ENCODE peak calls at places on chromosomes 13 and 19, in ten cellular contexts. K is OCI-LY7, Y is type B pancreatic cell, Z is adrenal gland, T is cardiac fibroblast, H is fibroblast of the aortic adventitia, D is left lung, X is A549, S is cardiac muscle cell, B is bronchial epithelial cell. G is an unnamed sample.
A peak's percentile ranks its signal among the peaks of the same experiment; 100 is the strongest.

GRCh38 chr13:74796126-74796643 is 662.0 kb upstream of the KLF12 start:
- DNase-seq in K (no peak), Y (no peak), Z (no peak), T (no peak), H (no peak), D (no peak), X (no peak), S (no peak), B (no peak), G (no peak)

GRCh38 chr13:75195479-75196111 is 286.4 kb downstream of the TBC1D4 start:
- DNase-seq in K (no peak), Y (no peak), Z (no peak), T (peak; percentile 64), H (no peak), D (no peak), X (no peak), S (peak; percentile 67), B (no peak), G (no peak)

GRCh38 chr19:16039545-16039944 is 36.8 kb upstream of the TPM4 start:
- DNase-seq in K (no peak), Y (no peak), Z (no peak), T (no peak), H (no peak), D (no peak), X (no peak), S (no peak), B (no peak), G (no peak)

GRCh38 chr19:2199215-2199614 is 35.5 kb downstream of the DOT1L start:
- DNase-seq in K (no peak), Y (no peak), Z (no peak), T (no peak), H (no peak), D (no peak), X (peak; percentile 23), S (no peak), B (no peak), G (no peak)

GRCh38 chr19:43725468-43725867 is 9.6 kb downstream of the IRGC start:
- DNase-seq in K (peak; percentile 25), Y (no peak), Z (peak; percentile 50), T (peak; percentile 17), H (no peak), D (no peak), X (no peak), S (peak; percentile 18), B (no peak), G (no peak)

GRCh38 chr19:947707-948533 is 22.1 kb downstream of the ARID3A start:
- DNase-seq in K (peak; percentile 88), Y (peak; percentile 69), Z (peak; percentile 60), T (no peak), H (no peak), D (peak; percentile 85), X (no peak), S (no peak), B (no peak), G (peak; percentile 84)

GRCh38 chr13:32426191-32426980 is 1.5 kb downstream of the N4BP2L1 start:
- DNase-seq in K (peak; percentile 79), Y (no peak), Z (no peak), T (peak; percentile 34), H (peak; percentile 9), D (no peak), X (no peak), S (no peak), B (no peak), G (peak; percentile 34)

GRCh38 chr13:28609936-28610335 is 49.0 kb upstream of the POMP start:
- DNase-seq in K (no peak), Y (no peak), Z (no peak), T (peak; percentile 56), H (peak; percentile 27), D (no peak), X (no peak), S (peak; percentile 39), B (no peak), G (no peak)

GRCh38 chr13:109610517-109610916 is 175.9 kb downstream of the IRS2 start:
- DNase-seq in K (peak; percentile 1), Y (no peak), Z (peak; percentile 34), T (peak; percentile 18), H (no peak), D (peak; percentile 40), X (peak; percentile 31), S (peak; percentile 19), B (peak; percentile 22), G (no peak)

GRCh38 chr19:28737021-28737525 is 475.9 kb downstream of the UQCRFS1 start:
- DNase-seq in K (peak; percentile 53), Y (no peak), Z (no peak), T (peak; percentile 76), H (peak; percentile 79), D (no peak), X (peak; percentile 35), S (peak; percentile 71), B (peak; percentile 1), G (no peak)

DNA sequence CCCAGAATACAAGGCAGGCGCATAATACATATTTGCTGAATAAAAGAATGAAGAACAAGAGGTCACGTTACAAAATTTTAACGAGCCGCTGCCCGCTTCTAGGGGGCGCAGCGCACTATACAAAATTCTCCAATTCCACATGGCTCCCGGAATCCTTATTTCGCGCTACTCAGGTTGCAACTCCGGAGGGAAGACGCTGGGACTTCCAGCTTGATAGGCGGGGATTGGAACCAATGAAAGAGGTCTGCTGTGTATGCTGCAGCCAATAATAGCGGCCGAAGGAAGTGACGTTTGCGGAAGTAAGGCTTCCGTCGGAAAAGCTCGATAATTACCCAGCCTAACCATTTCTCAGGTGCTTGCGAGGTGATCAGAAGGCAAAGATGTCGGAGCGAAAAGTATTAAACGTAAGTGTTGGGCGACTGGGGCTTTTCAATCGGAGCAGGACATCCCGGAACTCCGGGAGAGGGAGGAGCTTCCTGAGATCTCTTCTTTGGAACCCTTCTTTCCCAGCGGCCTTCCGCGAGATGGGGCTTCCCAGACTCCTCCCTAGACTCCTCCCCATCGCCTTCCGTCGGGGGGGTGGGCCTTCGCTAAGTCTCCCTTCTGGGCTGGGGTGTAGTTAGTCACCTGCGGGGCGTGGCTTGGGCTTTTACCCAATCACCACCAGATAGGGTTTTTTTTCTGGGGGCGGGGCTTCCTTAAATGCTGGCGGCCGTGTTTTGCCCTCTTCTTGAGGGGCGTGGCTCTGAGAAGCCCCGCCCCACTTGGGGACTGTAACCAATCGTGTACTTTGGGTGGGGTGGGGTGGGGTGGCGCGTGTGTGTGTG is at the start of gene YJU2:
- DNase-seq in K (peak; percentile 100), Y (peak; percentile 97), Z (peak; percentile 99), T (peak; percentile 100), H (peak; percentile 100), D (peak; percentile 99), X (peak; percentile 98), S (peak; percentile 100), B (peak; percentile 96), G (peak; percentile 89)
- TF ChIP-seq CTCF in K (peak; percentile 86), Y (peak; percentile 66), Z (peak; percentile 51), T (peak; percentile 48), H (peak; percentile 57), D (no peak), X (peak; percentile 47), S (peak; percentile 61), B (peak; percentile 49), G (no peak)

DNA sequence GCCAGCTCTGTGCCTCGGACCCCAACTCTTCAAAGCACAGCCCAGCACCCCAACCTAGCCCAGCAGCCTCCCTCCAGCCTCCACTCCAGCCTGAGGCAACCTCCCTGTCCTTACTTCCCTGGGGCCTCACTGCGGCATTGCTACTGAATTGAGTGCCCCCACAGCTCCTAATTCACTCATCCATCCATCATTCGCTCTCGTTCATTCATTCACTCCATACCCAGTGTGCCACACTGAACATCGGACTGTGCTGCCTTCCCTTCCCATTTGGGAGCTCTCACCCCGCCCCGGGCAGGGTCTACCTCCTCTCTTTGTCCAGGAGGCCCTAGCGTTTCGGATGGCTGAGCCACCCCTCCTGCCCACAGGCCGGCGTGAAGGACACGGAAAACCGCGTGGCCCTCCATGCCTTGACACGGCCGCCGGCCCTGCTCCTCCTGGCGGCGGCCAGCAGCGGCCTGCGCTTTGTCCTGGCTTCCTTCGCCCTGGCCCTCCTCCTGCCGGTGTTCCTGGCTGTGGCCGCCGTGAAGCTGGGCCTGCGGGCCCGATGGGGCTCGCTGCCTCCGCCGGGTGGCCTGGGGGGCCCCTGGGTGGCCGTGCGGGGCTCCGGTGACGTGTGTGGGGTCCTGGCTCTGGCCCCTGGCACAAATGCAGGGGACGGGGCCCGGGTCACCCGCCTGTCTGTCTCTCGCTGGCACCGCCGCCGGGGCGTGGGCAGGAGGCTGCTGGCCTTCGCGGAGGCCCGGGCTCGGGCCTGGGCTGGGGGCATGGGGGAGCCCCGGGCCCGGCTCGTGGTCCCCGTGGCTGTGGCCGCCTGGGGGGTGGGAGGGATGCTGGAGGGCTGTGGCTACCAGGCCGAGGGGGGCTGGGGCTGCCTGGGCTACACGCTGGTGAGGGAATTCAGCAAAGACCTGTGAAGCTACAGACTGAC is 1.3 kb downstream of the NAT14 start:
- DNase-seq in K (no peak), Y (no peak), Z (peak; percentile 63), T (no peak), H (peak; percentile 46), D (no peak), X (no peak), S (no peak), B (no peak), G (no peak)
- TF ChIP-seq CTCF in K (no peak), Y (no peak), Z (peak; percentile 41), T (peak; percentile 30), H (peak; percentile 63), D (no peak), X (no peak), S (peak; percentile 16), B (no peak), G (no peak)

DNA sequence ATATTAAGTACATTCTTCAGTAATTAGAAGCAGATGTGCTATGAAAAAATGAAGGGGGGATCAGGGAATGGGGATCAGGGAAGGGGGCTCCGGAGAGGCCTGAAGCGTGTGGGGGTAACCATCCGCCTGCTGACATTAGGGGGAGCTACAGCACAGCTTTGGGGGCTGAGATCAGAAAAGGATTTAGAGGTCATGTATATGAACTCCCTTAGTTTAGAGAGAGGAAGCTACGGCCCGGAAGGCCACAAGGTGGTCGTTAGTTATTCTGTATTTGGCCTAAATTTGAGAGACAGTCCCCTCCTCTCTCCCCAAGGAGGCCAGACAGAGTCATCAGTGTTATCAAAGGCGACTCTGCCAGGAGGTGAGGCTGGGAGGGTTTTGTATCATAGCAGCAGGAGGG is 99.0 kb downstream of the TM9SF2 start:
- DNase-seq in K (peak; percentile 43), Y (no peak), Z (no peak), T (no peak), H (no peak), D (no peak), X (no peak), S (no peak), B (no peak), G (no peak)
- TF ChIP-seq CTCF in K (peak; percentile 74), Y (peak; percentile 53), Z (no peak), T (no peak), H (no peak), D (no peak), X (peak; percentile 13), S (peak; percentile 10), B (no peak), G (no peak)

DNA sequence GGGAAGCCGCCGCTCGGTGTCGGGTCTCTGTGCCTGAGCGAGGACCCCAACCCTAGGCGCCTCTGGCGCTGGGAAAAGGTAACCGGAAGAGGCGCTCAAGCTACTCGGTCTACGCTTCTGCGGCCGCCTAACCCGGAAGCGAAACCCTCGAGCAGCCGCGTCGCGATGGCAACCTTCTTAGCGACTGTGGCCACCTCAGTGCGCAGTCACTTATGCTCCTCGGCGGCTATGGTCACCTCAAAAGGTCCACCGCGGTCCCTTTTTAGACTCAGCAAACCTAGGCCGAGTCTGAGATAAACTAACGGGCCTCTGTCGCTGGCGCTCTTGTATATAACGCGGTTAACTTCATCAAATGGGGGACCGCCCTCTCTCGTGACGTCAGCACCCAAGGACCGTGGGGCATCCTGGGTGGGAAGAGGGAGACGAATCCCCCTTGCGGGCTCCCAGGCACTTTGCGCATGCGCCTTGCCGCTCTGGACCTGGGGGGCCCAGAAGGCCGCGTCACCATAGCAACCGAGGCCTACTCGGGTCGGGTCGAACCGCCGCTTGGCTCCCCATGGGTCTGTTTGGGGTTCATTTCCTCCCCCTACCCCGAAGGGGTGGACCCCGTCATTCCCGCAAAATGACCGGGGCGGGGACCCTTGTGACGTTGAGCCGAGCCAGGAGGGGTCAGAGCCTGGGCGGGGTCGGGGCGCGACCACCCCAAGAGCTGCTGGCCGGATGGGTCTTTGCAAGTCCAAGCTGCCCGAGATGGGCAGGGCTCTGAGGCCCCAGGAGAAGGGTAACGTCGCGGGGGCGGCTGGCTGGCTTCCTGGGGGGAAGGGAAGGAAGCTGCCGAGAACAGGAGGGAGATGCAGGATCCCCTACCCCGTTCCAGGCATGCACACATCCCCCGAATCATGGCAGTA is at the start of gene GTF2F1:
- DNase-seq in K (peak; percentile 96), Y (peak; percentile 97), Z (peak; percentile 90), T (peak; percentile 97), H (peak; percentile 96), D (peak; percentile 96), X (peak; percentile 94), S (peak; percentile 98), B (peak; percentile 77), G (peak; percentile 92)
- TF ChIP-seq CTCF in K (peak; percentile 50), Y (peak; percentile 26), Z (no peak), T (peak; percentile 33), H (peak; percentile 29), D (no peak), X (no peak), S (no peak), B (peak; percentile 42), G (no peak)

G was measured in activated B cell treated with CpG ODN at 0.5 μM for 24 hours.